ENCODE peak calls at places on chromosome 1, in five cellular contexts. K, A, L, E and D are unnamed samples.
A peak's percentile ranks its signal among the peaks of the same experiment; 100 is the strongest.

GRCh38 chr1:30914931-30915330 is 6.4 kb upstream of the SDC3 start:
- DNase-seq in K (no peak), A (no peak), L (no peak), E (no peak), D (no peak)

GRCh38 chr1:106924360-106924759 is 132.1 kb upstream of the PRMT6 start:
- DNase-seq in K (no peak), A (no peak), L (no peak), E (peak; percentile 21), D (no peak)

GRCh38 chr1:186391841-186392240 is 16.2 kb downstream of the ODR4 start:
- DNase-seq in K (no peak), A (no peak), L (no peak), E (no peak), D (no peak)

GRCh38 chr1:64171797-64172281 is 31.6 kb upstream of the UBE2U start:
- DNase-seq in K (peak; percentile 98), A (no peak), L (no peak), E (no peak), D (peak; percentile 39)

GRCh38 chr1:41890841-41891311 is 27.8 kb downstream of the HIVEP3 start:
- DNase-seq in K (peak; percentile 70), A (no peak), L (no peak), E (peak; percentile 19), D (no peak)

GRCh38 chr1:59994302-59995198 is 68.0 kb upstream of the CYP2J2 start:
- DNase-seq in K (no peak), A (peak; percentile 33), L (peak; percentile 41), E (no peak), D (no peak)

GRCh38 chr1:67590329-67590728 is 94.7 kb upstream of the GADD45A start:
- DNase-seq in K (no peak), A (peak; percentile 21), L (no peak), E (peak; percentile 62), D (no peak)

GRCh38 chr1:210252621-210253041 is 20.0 kb downstream of the SERTAD4 start:
- DNase-seq in K (peak; percentile 55), A (no peak), L (no peak), E (peak; percentile 61), D (peak; percentile 26)

GRCh38 chr1:75615664-75616435 is 4.9 kb upstream of the SLC44A5 start:
- DNase-seq in K (no peak), A (no peak), L (no peak), E (peak; percentile 81), D (peak; percentile 27)

GRCh38 chr1:161179698-161180097 is 2.4 kb upstream of the B4GALT3 start:
- DNase-seq in K (peak; percentile 69), A (no peak), L (no peak), E (no peak), D (no peak)

GRCh38 chr1:160004001-160004400 is 27.8 kb downstream of the PIGM start:
- DNase-seq in K (no peak), A (no peak), L (no peak), E (no peak), D (no peak)

GRCh38 chr1:10599194-10599861 is 124.6 kb downstream of the PEX14 start:
- DNase-seq in K (peak; percentile 86), A (no peak), L (no peak), E (no peak), D (peak; percentile 28)

GRCh38 chr1:186474208-186474607 is 13.3 kb upstream of the PDC start:
- DNase-seq in K (peak; percentile 38), A (no peak), L (no peak), E (no peak), D (no peak)